ENCODE peak calls at places on chromosomes 13 and 19, in six cellular contexts. One of them, this sample, is unnamed.

GRCh38 chr19:39969266-39969665 is 1.7 kb upstream of the PSMC4 start:
- DNase-seq in epithelial cell of esophagus: peak
- DNase-seq in IMR-90: peak
- DNase-seq in body of pancreas: no peak
- DNase-seq in upper lobe of right lung: no peak
- DNase-seq in kidney: no peak
- DNase-seq in this sample: no peak

GRCh38 chr13:62512194-62513141 is 1096.8 kb upstream of the PCDH20 start:
- DNase-seq in kidney: peak
- DNase-seq in IMR-90: peak
- DNase-seq in body of pancreas: peak
- DNase-seq in epithelial cell of esophagus: peak
- DNase-seq in upper lobe of right lung: peak
- DNase-seq in this sample: peak

GRCh38 chr13:27599845-27600553 is 20.3 kb downstream of the LNX2 start:
- DNase-seq in body of pancreas: no peak
- DNase-seq in kidney: no peak
- DNase-seq in upper lobe of right lung: no peak
- DNase-seq in epithelial cell of esophagus: peak
- DNase-seq in IMR-90: peak
- DNase-seq in this sample: peak

GRCh38 chr13:67228909-67229308 is 1.2 kb downstream of the PCDH9 start:
- DNase-seq in body of pancreas: no peak
- DNase-seq in upper lobe of right lung: no peak
- DNase-seq in epithelial cell of esophagus: no peak
- DNase-seq in IMR-90: peak
- DNase-seq in kidney: no peak
- DNase-seq in this sample: peak

GRCh38 chr13:40818926-40819325 is 29.5 kb downstream of the SLC25A15 start:
- DNase-seq in IMR-90: no peak
- DNase-seq in body of pancreas: no peak
- DNase-seq in epithelial cell of esophagus: no peak
- DNase-seq in kidney: no peak
- DNase-seq in upper lobe of right lung: no peak
- DNase-seq in this sample: no peak

GRCh38 chr19:32231691-32232090 is 113.7 kb upstream of the ZNF507 start:
- DNase-seq in IMR-90: no peak
- DNase-seq in kidney: no peak
- DNase-seq in body of pancreas: no peak
- DNase-seq in epithelial cell of esophagus: no peak
- DNase-seq in upper lobe of right lung: no peak
- DNase-seq in this sample: no peak

GRCh38 chr19:18274776-18275356 is 614 bp upstream of the IQCN start:
- DNase-seq in IMR-90: peak
- DNase-seq in epithelial cell of esophagus: peak
- DNase-seq in kidney: peak
- DNase-seq in body of pancreas: peak
- DNase-seq in upper lobe of right lung: peak
- DNase-seq in this sample: peak

GRCh38 chr13:32428581-32429072 is 697 bp upstream of the N4BP2L1 start:
- DNase-seq in body of pancreas: no peak
- DNase-seq in IMR-90: no peak
- DNase-seq in upper lobe of right lung: no peak
- DNase-seq in epithelial cell of esophagus: no peak
- DNase-seq in kidney: no peak
- DNase-seq in this sample: no peak

GRCh38 chr19:44608391-44608821 is 5.0 kb upstream of the IGSF23 start:
- DNase-seq in epithelial cell of esophagus: peak
- DNase-seq in IMR-90: peak
- DNase-seq in kidney: no peak
- DNase-seq in body of pancreas: no peak
- DNase-seq in upper lobe of right lung: no peak
- DNase-seq in this sample: peak

GRCh38 chr13:60275208-60275607 is 111.5 kb upstream of the DIAPH3 start:
- DNase-seq in epithelial cell of esophagus: no peak
- DNase-seq in IMR-90: no peak
- DNase-seq in upper lobe of right lung: no peak
- DNase-seq in kidney: no peak
- DNase-seq in body of pancreas: no peak
- DNase-seq in this sample: no peak

GRCh38 chr13:95603887-95604533 is 40.5 kb downstream of the DZIP1 start:
- DNase-seq in IMR-90: no peak
- DNase-seq in kidney: peak
- DNase-seq in body of pancreas: peak
- DNase-seq in epithelial cell of esophagus: peak
- DNase-seq in upper lobe of right lung: peak
- DNase-seq in this sample: peak

DNA sequence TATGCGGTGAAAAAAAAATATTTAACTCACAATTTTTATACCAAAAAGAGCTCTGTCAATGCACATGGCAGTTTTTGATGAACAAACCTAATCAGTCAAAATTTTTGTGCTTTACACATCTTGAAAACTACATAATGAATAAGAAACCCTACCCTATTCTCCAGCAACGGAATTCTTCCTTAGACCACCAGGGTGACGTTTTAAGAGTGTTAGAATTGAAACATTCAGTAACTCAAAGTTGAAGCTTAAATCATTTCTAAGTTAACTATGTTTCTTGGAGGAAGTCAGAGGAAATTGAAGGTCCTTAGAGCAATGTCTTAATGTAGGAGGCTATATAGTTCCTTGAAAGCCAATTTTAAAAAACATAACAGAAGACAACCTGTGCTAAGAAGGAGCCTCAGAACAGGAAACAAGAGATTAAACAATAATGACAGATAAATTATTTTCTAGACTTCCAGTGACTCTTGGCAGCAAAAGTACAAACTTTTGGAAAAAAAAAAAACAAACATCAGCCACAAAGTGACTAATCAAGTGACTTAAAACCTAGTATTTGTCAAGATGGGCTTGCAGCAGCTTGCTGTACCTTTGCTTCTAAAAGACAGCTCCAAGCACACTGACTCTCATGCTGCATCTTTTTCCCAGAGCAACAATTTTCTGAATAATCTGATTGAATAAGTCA is 6.2 kb downstream of the SPRY2 start:
- DNase-seq in upper lobe of right lung: no peak
- DNase-seq in IMR-90: peak
- DNase-seq in kidney: no peak
- DNase-seq in body of pancreas: no peak
- DNase-seq in epithelial cell of esophagus: peak
- DNase-seq in this sample: peak
- TF ChIP-seq CTCF in upper lobe of right lung: no peak
- TF ChIP-seq CTCF in IMR-90: no peak
- TF ChIP-seq CTCF in kidney: no peak
- TF ChIP-seq CTCF in body of pancreas: no peak
- TF ChIP-seq CTCF in epithelial cell of esophagus: no peak
- TF ChIP-seq CTCF in this sample: peak

GRCh38 chr19:10724573-10725071 is 6.7 kb downstream of the DNM2 start:
- DNase-seq in upper lobe of right lung: no peak
- DNase-seq in kidney: no peak
- DNase-seq in IMR-90: no peak
- DNase-seq in epithelial cell of esophagus: no peak
- DNase-seq in body of pancreas: no peak
- DNase-seq in this sample: no peak
- H3K4me3 ChIP-seq in upper lobe of right lung: no peak
- H3K4me3 ChIP-seq in kidney: no peak
- H3K4me3 ChIP-seq in IMR-90: no peak
- H3K4me3 ChIP-seq in epithelial cell of esophagus: no peak
- H3K4me3 ChIP-seq in body of pancreas: no peak
- H3K4me3 ChIP-seq in this sample: no peak

GRCh38 chr19:12767666-12768065 is 7.7 kb downstream of the HOOK2 start:
- DNase-seq in epithelial cell of esophagus: no peak
- DNase-seq in body of pancreas: no peak
- DNase-seq in kidney: peak
- DNase-seq in IMR-90: no peak
- DNase-seq in upper lobe of right lung: no peak
- DNase-seq in this sample: no peak

GRCh38 chr19:12764698-12765097 is 10.7 kb downstream of the HOOK2 start:
- DNase-seq in IMR-90: no peak
- DNase-seq in upper lobe of right lung: no peak
- DNase-seq in kidney: peak
- DNase-seq in body of pancreas: no peak
- DNase-seq in epithelial cell of esophagus: no peak
- DNase-seq in this sample: no peak

GRCh38 chr19:12763100-12763499 is 11.5 kb downstream of the BEST2 start:
- DNase-seq in body of pancreas: no peak
- DNase-seq in kidney: peak
- DNase-seq in IMR-90: no peak
- DNase-seq in epithelial cell of esophagus: no peak
- DNase-seq in upper lobe of right lung: no peak
- DNase-seq in this sample: no peak

GRCh38 chr19:12767150-12767549 is 8.2 kb downstream of the HOOK2 start:
- DNase-seq in kidney: peak
- DNase-seq in IMR-90: no peak
- DNase-seq in upper lobe of right lung: no peak
- DNase-seq in epithelial cell of esophagus: no peak
- DNase-seq in body of pancreas: no peak
- DNase-seq in this sample: no peak

GRCh38 chr19:12766051-12766521 is 9.3 kb downstream of the HOOK2 start:
- DNase-seq in upper lobe of right lung: peak
- DNase-seq in kidney: peak
- DNase-seq in epithelial cell of esophagus: peak
- DNase-seq in body of pancreas: peak
- DNase-seq in IMR-90: peak
- DNase-seq in this sample: peak
- TF ChIP-seq CTCF in upper lobe of right lung: peak
- TF ChIP-seq CTCF in kidney: peak
- TF ChIP-seq CTCF in epithelial cell of esophagus: peak
- TF ChIP-seq CTCF in body of pancreas: peak
- TF ChIP-seq CTCF in IMR-90: peak
- TF ChIP-seq CTCF in this sample: peak

GRCh38 chr19:12034610-12035009 is 869 bp downstream of the ZNF433 start:
- DNase-seq in IMR-90: no peak
- DNase-seq in epithelial cell of esophagus: no peak
- DNase-seq in body of pancreas: no peak
- DNase-seq in kidney: no peak
- DNase-seq in upper lobe of right lung: no peak
- DNase-seq in this sample: no peak

GRCh38 chr19:12035220-12036172 is at the start of gene ZNF433:
- DNase-seq in upper lobe of right lung: peak
- DNase-seq in IMR-90: peak
- DNase-seq in kidney: peak
- DNase-seq in epithelial cell of esophagus: peak
- DNase-seq in body of pancreas: peak
- DNase-seq in this sample: peak

DNA sequence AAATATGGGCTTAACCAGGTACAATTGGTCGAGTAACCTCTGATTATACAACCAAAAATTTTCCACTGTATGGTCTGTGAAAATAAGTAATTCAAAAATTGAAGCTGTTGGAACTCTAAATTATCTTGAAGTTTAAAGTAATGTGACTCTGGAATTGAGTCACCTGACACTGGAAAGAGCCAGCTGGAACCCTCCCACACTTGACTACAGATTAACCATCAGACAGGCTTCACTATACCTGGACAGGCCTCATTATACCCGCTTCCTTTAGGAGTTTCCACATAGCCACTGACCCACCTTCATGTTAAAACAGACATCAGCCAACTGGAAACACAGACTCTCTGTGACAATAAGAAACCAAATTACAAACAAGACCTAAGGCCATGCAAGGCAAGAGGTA is 1.3 kb downstream of the ZNF433 start:
- DNase-seq in kidney: no peak
- DNase-seq in epithelial cell of esophagus: no peak
- DNase-seq in IMR-90: no peak
- DNase-seq in body of pancreas: peak
- DNase-seq in upper lobe of right lung: no peak
- DNase-seq in this sample: no peak
- H3K4me3 ChIP-seq in kidney: peak
- H3K4me3 ChIP-seq in epithelial cell of esophagus: no peak
- H3K4me3 ChIP-seq in IMR-90: peak
- H3K4me3 ChIP-seq in body of pancreas: no peak
- H3K4me3 ChIP-seq in upper lobe of right lung: peak
- H3K4me3 ChIP-seq in this sample: peak

GRCh38 chr19:7982651-7983099 is 22.8 kb downstream of the ELAVL1 start:
- DNase-seq in IMR-90: no peak
- DNase-seq in epithelial cell of esophagus: peak
- DNase-seq in kidney: peak
- DNase-seq in upper lobe of right lung: no peak
- DNase-seq in body of pancreas: no peak
- DNase-seq in this sample: no peak

GRCh38 chr19:7982103-7982502 is 23.3 kb downstream of the ELAVL1 start:
- DNase-seq in IMR-90: no peak
- DNase-seq in epithelial cell of esophagus: no peak
- DNase-seq in kidney: peak
- DNase-seq in upper lobe of right lung: no peak
- DNase-seq in body of pancreas: no peak
- DNase-seq in this sample: no peak

GRCh38 chr19:7981661-7982060 is 23.8 kb downstream of the ELAVL1 start:
- DNase-seq in kidney: peak
- DNase-seq in IMR-90: no peak
- DNase-seq in epithelial cell of esophagus: no peak
- DNase-seq in body of pancreas: no peak
- DNase-seq in upper lobe of right lung: no peak
- DNase-seq in this sample: no peak

GRCh38 chr19:7983995-7984837 is 21.2 kb downstream of the ELAVL1 start:
- DNase-seq in upper lobe of right lung: no peak
- DNase-seq in body of pancreas: no peak
- DNase-seq in kidney: peak
- DNase-seq in IMR-90: no peak
- DNase-seq in epithelial cell of esophagus: peak
- DNase-seq in this sample: no peak

GRCh38 chr19:7983286-7983950 is 22.0 kb downstream of the ELAVL1 start:
- DNase-seq in IMR-90: no peak
- DNase-seq in kidney: peak
- DNase-seq in upper lobe of right lung: no peak
- DNase-seq in epithelial cell of esophagus: no peak
- DNase-seq in body of pancreas: no peak
- DNase-seq in this sample: no peak
- TF ChIP-seq CTCF in IMR-90: no peak
- TF ChIP-seq CTCF in kidney: no peak
- TF ChIP-seq CTCF in upper lobe of right lung: no peak
- TF ChIP-seq CTCF in epithelial cell of esophagus: no peak
- TF ChIP-seq CTCF in body of pancreas: no peak
- TF ChIP-seq CTCF in this sample: no peak

GRCh38 chr13:97346561-97347254 is 87.3 kb upstream of the RAP2A start:
- DNase-seq in kidney: no peak
- DNase-seq in upper lobe of right lung: no peak
- DNase-seq in epithelial cell of esophagus: no peak
- DNase-seq in IMR-90: no peak
- DNase-seq in body of pancreas: no peak
- DNase-seq in this sample: no peak
- H3K4me3 ChIP-seq in kidney: no peak
- H3K4me3 ChIP-seq in upper lobe of right lung: no peak
- H3K4me3 ChIP-seq in epithelial cell of esophagus: no peak
- H3K4me3 ChIP-seq in IMR-90: no peak
- H3K4me3 ChIP-seq in body of pancreas: no peak
- H3K4me3 ChIP-seq in this sample: no peak

DNA sequence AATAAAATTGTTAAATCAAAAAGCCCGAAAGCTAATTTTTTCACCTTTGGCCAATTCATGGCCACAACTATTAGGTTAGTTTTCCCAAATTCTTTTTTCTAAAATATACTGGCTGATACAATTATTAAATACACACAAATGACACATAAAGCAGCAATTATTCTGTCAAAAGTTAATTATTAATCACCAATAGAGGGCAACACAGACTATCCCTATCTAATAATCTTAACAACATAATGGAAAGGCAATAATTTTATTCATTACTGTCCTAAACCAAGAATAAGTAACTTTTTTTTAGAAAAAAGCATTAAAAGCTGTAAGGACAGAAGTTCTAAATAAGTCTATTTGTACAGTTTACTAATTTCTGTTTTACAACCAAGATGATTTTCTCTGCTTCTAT is 51.7 kb downstream of the KATNAL1 start:
- DNase-seq in IMR-90: no peak
- DNase-seq in kidney: no peak
- DNase-seq in epithelial cell of esophagus: no peak
- DNase-seq in upper lobe of right lung: no peak
- DNase-seq in body of pancreas: no peak
- DNase-seq in this sample: peak
- TF ChIP-seq CTCF in IMR-90: peak
- TF ChIP-seq CTCF in kidney: no peak
- TF ChIP-seq CTCF in epithelial cell of esophagus: no peak
- TF ChIP-seq CTCF in upper lobe of right lung: peak
- TF ChIP-seq CTCF in body of pancreas: no peak
- TF ChIP-seq CTCF in this sample: no peak